ENCODE peak calls at places on chromosomes 13 and 19, in ten cellular contexts. One of them, this sample, is unnamed. For H3K9me3, the result is how much of the 10 kb centered on the place peaks cover.

GRCh38 chr13:30696278-30697176 is 38.8 kb upstream of the ALOX5AP start:
- DNase-seq in upper lobe of right lung: peak
- DNase-seq in endodermal cell: peak
- DNase-seq in aorta: peak
- DNase-seq in CD8-positive, alpha-beta memory T cell: no peak
- DNase-seq in colonic mucosa: peak
- DNase-seq in psoas muscle: peak
- DNase-seq in ascending aorta: peak
- DNase-seq in cardiac muscle cell: peak
- DNase-seq in uterus: no peak
- DNase-seq in this sample: peak

GRCh38 chr19:39499082-39499642 is 415 bp downstream of the DLL3 start:
- DNase-seq in upper lobe of right lung: no peak
- DNase-seq in endodermal cell: peak
- DNase-seq in aorta: no peak
- DNase-seq in CD8-positive, alpha-beta memory T cell: no peak
- DNase-seq in colonic mucosa: no peak
- DNase-seq in psoas muscle: no peak
- DNase-seq in ascending aorta: no peak
- DNase-seq in cardiac muscle cell: peak
- DNase-seq in uterus: no peak
- DNase-seq in this sample: no peak

GRCh38 chr19:33416307-33417215 is 43.1 kb downstream of the CEBPG start:
- DNase-seq in upper lobe of right lung: no peak
- DNase-seq in endodermal cell: peak
- DNase-seq in aorta: no peak
- DNase-seq in CD8-positive, alpha-beta memory T cell: peak
- DNase-seq in colonic mucosa: peak
- DNase-seq in psoas muscle: no peak
- DNase-seq in ascending aorta: no peak
- DNase-seq in cardiac muscle cell: peak
- DNase-seq in uterus: no peak
- DNase-seq in this sample: no peak

GRCh38 chr19:5789201-5789795 is 1.7 kb downstream of the DUS3L start:
- DNase-seq in upper lobe of right lung: no peak
- DNase-seq in endodermal cell: no peak
- DNase-seq in aorta: no peak
- DNase-seq in CD8-positive, alpha-beta memory T cell: no peak
- DNase-seq in colonic mucosa: no peak
- DNase-seq in psoas muscle: no peak
- DNase-seq in ascending aorta: no peak
- DNase-seq in cardiac muscle cell: no peak
- DNase-seq in uterus: no peak
- DNase-seq in this sample: no peak

GRCh38 chr19:48964205-48965032 is 690 bp upstream of the FTL start:
- DNase-seq in upper lobe of right lung: no peak
- DNase-seq in endodermal cell: no peak
- DNase-seq in aorta: peak
- DNase-seq in CD8-positive, alpha-beta memory T cell: no peak
- DNase-seq in colonic mucosa: peak
- DNase-seq in psoas muscle: no peak
- DNase-seq in ascending aorta: no peak
- DNase-seq in cardiac muscle cell: peak
- DNase-seq in uterus: no peak
- DNase-seq in this sample: peak

GRCh38 chr13:94617389-94618000 is 15.8 kb downstream of the GPR180 start:
- DNase-seq in upper lobe of right lung: no peak
- DNase-seq in endodermal cell: peak
- DNase-seq in aorta: no peak
- DNase-seq in CD8-positive, alpha-beta memory T cell: no peak
- DNase-seq in colonic mucosa: no peak
- DNase-seq in psoas muscle: no peak
- DNase-seq in ascending aorta: no peak
- DNase-seq in cardiac muscle cell: peak
- DNase-seq in uterus: no peak
- DNase-seq in this sample: no peak

GRCh38 chr19:50362656-50363424 is 2.6 kb downstream of the NAPSA start:
- DNase-seq in upper lobe of right lung: peak
- DNase-seq in endodermal cell: no peak
- DNase-seq in aorta: no peak
- DNase-seq in CD8-positive, alpha-beta memory T cell: no peak
- DNase-seq in colonic mucosa: no peak
- DNase-seq in psoas muscle: no peak
- DNase-seq in ascending aorta: no peak
- DNase-seq in cardiac muscle cell: peak
- DNase-seq in uterus: no peak
- DNase-seq in this sample: no peak

GRCh38 chr19:10773969-10774368 is 56.1 kb downstream of the DNM2 start:
- DNase-seq in upper lobe of right lung: no peak
- DNase-seq in endodermal cell: no peak
- DNase-seq in aorta: no peak
- DNase-seq in CD8-positive, alpha-beta memory T cell: no peak
- DNase-seq in colonic mucosa: no peak
- DNase-seq in psoas muscle: no peak
- DNase-seq in ascending aorta: no peak
- DNase-seq in cardiac muscle cell: no peak
- DNase-seq in uterus: no peak
- DNase-seq in this sample: no peak

GRCh38 chr19:55454787-55455243 is 6.6 kb downstream of the ISOC2 start:
- DNase-seq in upper lobe of right lung: no peak
- DNase-seq in endodermal cell: peak
- DNase-seq in aorta: no peak
- DNase-seq in CD8-positive, alpha-beta memory T cell: no peak
- DNase-seq in colonic mucosa: no peak
- DNase-seq in psoas muscle: no peak
- DNase-seq in ascending aorta: no peak
- DNase-seq in cardiac muscle cell: peak
- DNase-seq in uterus: no peak
- DNase-seq in this sample: no peak

GRCh38 chr13:39910833-39911232 is 255.4 kb downstream of the COG6 start:
- DNase-seq in upper lobe of right lung: no peak
- DNase-seq in endodermal cell: no peak
- DNase-seq in aorta: peak
- DNase-seq in CD8-positive, alpha-beta memory T cell: no peak
- DNase-seq in colonic mucosa: no peak
- DNase-seq in psoas muscle: no peak
- DNase-seq in ascending aorta: peak
- DNase-seq in cardiac muscle cell: no peak
- DNase-seq in uterus: no peak
- DNase-seq in this sample: peak

GRCh38 chr19:29596885-29597525 is 9.1 kb upstream of the POP4 start:
- DNase-seq in upper lobe of right lung: no peak
- DNase-seq in endodermal cell: peak
- DNase-seq in aorta: no peak
- DNase-seq in CD8-positive, alpha-beta memory T cell: no peak
- DNase-seq in colonic mucosa: no peak
- DNase-seq in psoas muscle: no peak
- DNase-seq in ascending aorta: peak
- DNase-seq in cardiac muscle cell: peak
- DNase-seq in uterus: no peak
- DNase-seq in this sample: no peak

GRCh38 chr13:113082198-113083021 is 23.2 kb upstream of the F7 start:
- DNase-seq in upper lobe of right lung: no peak
- DNase-seq in endodermal cell: no peak
- DNase-seq in aorta: peak
- DNase-seq in CD8-positive, alpha-beta memory T cell: no peak
- DNase-seq in colonic mucosa: no peak
- DNase-seq in psoas muscle: peak
- DNase-seq in ascending aorta: no peak
- DNase-seq in cardiac muscle cell: no peak
- DNase-seq in uterus: no peak
- DNase-seq in this sample: no peak

GRCh38 chr13:111937763-111938375 is 129.1 kb upstream of the SOX1 start:
- DNase-seq in upper lobe of right lung: peak
- DNase-seq in endodermal cell: peak
- DNase-seq in aorta: no peak
- DNase-seq in CD8-positive, alpha-beta memory T cell: no peak
- DNase-seq in colonic mucosa: no peak
- DNase-seq in psoas muscle: no peak
- DNase-seq in ascending aorta: no peak
- DNase-seq in cardiac muscle cell: no peak
- DNase-seq in uterus: no peak
- DNase-seq in this sample: no peak

GRCh38 chr19:42132030-42132628 is at the start of gene POU2F2:
- DNase-seq in upper lobe of right lung: peak
- DNase-seq in endodermal cell: peak
- DNase-seq in aorta: peak
- DNase-seq in CD8-positive, alpha-beta memory T cell: peak
- DNase-seq in colonic mucosa: peak
- DNase-seq in psoas muscle: peak
- DNase-seq in ascending aorta: no peak
- DNase-seq in cardiac muscle cell: no peak
- DNase-seq in uterus: peak
- DNase-seq in this sample: peak

GRCh38 chr13:105090244-105090643 is 1445.2 kb downstream of the EFNB2 start:
- DNase-seq in upper lobe of right lung: no peak
- DNase-seq in endodermal cell: no peak
- DNase-seq in aorta: no peak
- DNase-seq in CD8-positive, alpha-beta memory T cell: no peak
- DNase-seq in colonic mucosa: no peak
- DNase-seq in psoas muscle: no peak
- DNase-seq in ascending aorta: no peak
- DNase-seq in cardiac muscle cell: no peak
- DNase-seq in uterus: no peak
- DNase-seq in this sample: no peak

GRCh38 chr19:5504115-5504514 is 48.9 kb downstream of the ZNRF4 start:
- DNase-seq in upper lobe of right lung: no peak
- DNase-seq in endodermal cell: peak
- DNase-seq in aorta: no peak
- DNase-seq in CD8-positive, alpha-beta memory T cell: no peak
- DNase-seq in colonic mucosa: no peak
- DNase-seq in psoas muscle: no peak
- DNase-seq in ascending aorta: no peak
- DNase-seq in cardiac muscle cell: no peak
- DNase-seq in uterus: no peak
- DNase-seq in this sample: no peak

GRCh38 chr19:51029718-51030117 is 3.3 kb upstream of the KLK11 start:
- DNase-seq in upper lobe of right lung: no peak
- DNase-seq in endodermal cell: peak
- DNase-seq in aorta: no peak
- DNase-seq in CD8-positive, alpha-beta memory T cell: no peak
- DNase-seq in colonic mucosa: no peak
- DNase-seq in psoas muscle: no peak
- DNase-seq in ascending aorta: no peak
- DNase-seq in cardiac muscle cell: no peak
- DNase-seq in uterus: no peak
- DNase-seq in this sample: no peak

GRCh38 chr13:70339738-70340137 is 231.5 kb upstream of the KLHL1 start:
- DNase-seq in upper lobe of right lung: no peak
- DNase-seq in endodermal cell: peak
- DNase-seq in aorta: no peak
- DNase-seq in CD8-positive, alpha-beta memory T cell: no peak
- DNase-seq in colonic mucosa: peak
- DNase-seq in psoas muscle: peak
- DNase-seq in ascending aorta: no peak
- DNase-seq in cardiac muscle cell: peak
- DNase-seq in uterus: no peak
- DNase-seq in this sample: no peak

GRCh38 chr13:33634526-33635111 is 183.3 kb upstream of the RFC3 start:
- DNase-seq in upper lobe of right lung: no peak
- DNase-seq in endodermal cell: no peak
- DNase-seq in aorta: no peak
- DNase-seq in CD8-positive, alpha-beta memory T cell: no peak
- DNase-seq in colonic mucosa: no peak
- DNase-seq in psoas muscle: peak
- DNase-seq in ascending aorta: no peak
- DNase-seq in cardiac muscle cell: no peak
- DNase-seq in uterus: no peak
- DNase-seq in this sample: no peak

GRCh38 chr13:97975851-97976550 is 22.5 kb downstream of the IPO5 start:
- DNase-seq in upper lobe of right lung: no peak
- DNase-seq in endodermal cell: peak
- DNase-seq in aorta: peak
- DNase-seq in CD8-positive, alpha-beta memory T cell: peak
- DNase-seq in colonic mucosa: peak
- DNase-seq in psoas muscle: no peak
- DNase-seq in ascending aorta: peak
- DNase-seq in cardiac muscle cell: peak
- DNase-seq in uterus: peak
- DNase-seq in this sample: peak
- H3K27ac ChIP-seq in upper lobe of right lung: peak
- H3K27ac ChIP-seq in endodermal cell: peak
- H3K27ac ChIP-seq in aorta: peak
- H3K27ac ChIP-seq in CD8-positive, alpha-beta memory T cell: peak
- H3K27ac ChIP-seq in colonic mucosa: peak
- H3K27ac ChIP-seq in psoas muscle: peak
- H3K27ac ChIP-seq in ascending aorta: peak
- H3K27ac ChIP-seq in cardiac muscle cell: peak
- H3K27ac ChIP-seq in uterus: peak
- H3K27ac ChIP-seq in this sample: peak

DNA sequence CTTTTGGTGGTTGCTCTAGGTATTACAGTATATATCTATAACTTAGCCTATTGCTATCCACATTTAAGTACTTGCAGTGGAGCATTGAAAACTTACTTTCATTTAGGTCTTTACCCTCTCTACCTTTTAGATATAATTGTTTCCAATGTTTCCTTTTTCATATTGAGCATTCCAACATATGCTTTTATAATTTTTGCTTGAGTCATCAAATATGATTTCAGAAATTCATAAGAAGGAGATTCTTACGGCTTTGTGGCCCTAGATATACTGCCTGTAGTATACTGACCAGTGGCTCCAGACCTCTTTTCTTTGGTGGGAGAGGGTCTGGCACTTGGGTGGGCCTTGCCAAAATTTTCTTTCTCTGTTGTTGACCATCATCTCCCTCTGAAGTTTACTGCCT is 32.8 kb upstream of the ZNF850 start:
- DNase-seq in upper lobe of right lung: no peak
- DNase-seq in endodermal cell: no peak
- DNase-seq in aorta: no peak
- DNase-seq in CD8-positive, alpha-beta memory T cell: no peak
- DNase-seq in colonic mucosa: no peak
- DNase-seq in psoas muscle: no peak
- DNase-seq in ascending aorta: no peak
- DNase-seq in cardiac muscle cell: no peak
- DNase-seq in uterus: no peak
- DNase-seq in this sample: no peak
- H3K9me3 ChIP-seq in upper lobe of right lung: half or more
- H3K9me3 ChIP-seq in endodermal cell: half or more
- H3K9me3 ChIP-seq in aorta: under half
- H3K9me3 ChIP-seq in CD8-positive, alpha-beta memory T cell: under half
- H3K9me3 ChIP-seq in colonic mucosa: under half
- H3K9me3 ChIP-seq in psoas muscle: half or more
- H3K9me3 ChIP-seq in ascending aorta: half or more
- H3K9me3 ChIP-seq in cardiac muscle cell: under half
- H3K9me3 ChIP-seq in uterus: under half
- H3K9me3 ChIP-seq in this sample: half or more

GRCh38 chr19:17137417-17137816 is 61.8 kb downstream of the MYO9B start:
- DNase-seq in upper lobe of right lung: peak
- DNase-seq in endodermal cell: no peak
- DNase-seq in aorta: no peak
- DNase-seq in CD8-positive, alpha-beta memory T cell: no peak
- DNase-seq in colonic mucosa: peak
- DNase-seq in psoas muscle: no peak
- DNase-seq in ascending aorta: no peak
- DNase-seq in cardiac muscle cell: no peak
- DNase-seq in uterus: no peak
- DNase-seq in this sample: no peak
- H3K27ac ChIP-seq in upper lobe of right lung: no peak
- H3K27ac ChIP-seq in endodermal cell: no peak
- H3K27ac ChIP-seq in aorta: no peak
- H3K27ac ChIP-seq in CD8-positive, alpha-beta memory T cell: no peak
- H3K27ac ChIP-seq in colonic mucosa: no peak
- H3K27ac ChIP-seq in psoas muscle: peak
- H3K27ac ChIP-seq in ascending aorta: peak
- H3K27ac ChIP-seq in cardiac muscle cell: peak
- H3K27ac ChIP-seq in uterus: no peak
- H3K27ac ChIP-seq in this sample: peak

GRCh38 chr19:3723110-3723488 is 14.9 kb downstream of the TJP3 start:
- DNase-seq in upper lobe of right lung: no peak
- DNase-seq in endodermal cell: no peak
- DNase-seq in aorta: no peak
- DNase-seq in CD8-positive, alpha-beta memory T cell: no peak
- DNase-seq in colonic mucosa: no peak
- DNase-seq in psoas muscle: no peak
- DNase-seq in ascending aorta: no peak
- DNase-seq in cardiac muscle cell: no peak
- DNase-seq in uterus: no peak
- DNase-seq in this sample: no peak
- H3K9me3 ChIP-seq in upper lobe of right lung: under half
- H3K9me3 ChIP-seq in endodermal cell: under half
- H3K9me3 ChIP-seq in aorta: under half
- H3K9me3 ChIP-seq in CD8-positive, alpha-beta memory T cell: under half
- H3K9me3 ChIP-seq in colonic mucosa: under half
- H3K9me3 ChIP-seq in psoas muscle: under half
- H3K9me3 ChIP-seq in ascending aorta: under half
- H3K9me3 ChIP-seq in cardiac muscle cell: under half
- H3K9me3 ChIP-seq in uterus: under half
- H3K9me3 ChIP-seq in this sample: under half

This sample was measured in tibial artery.